ENCODE peak calls at places on chromosomes 11 and 22, in six cellular contexts. One of them, this sample, is unnamed.

GRCh38 chr11:78803995-78804394 is 229.3 kb upstream of the NARS2 start:
- DNase-seq in body of pancreas: no peak
- DNase-seq in NCI-H774: no peak
- DNase-seq in GM12891: no peak
- DNase-seq in dorsolateral prefrontal cortex: no peak
- DNase-seq in activated T-cell treated with anti-CD3 and anti-CD28 coated beads, Interleukin-2, amount 50 U/mL, for 72 hours: no peak
- DNase-seq in this sample: no peak

GRCh38 chr11:12724301-12725046 is 50.3 kb downstream of the TEAD1 start:
- DNase-seq in activated T-cell treated with anti-CD3 and anti-CD28 coated beads, Interleukin-2, amount 50 U/mL, for 72 hours: no peak
- DNase-seq in body of pancreas: peak; percentile 77
- DNase-seq in GM12891: no peak
- DNase-seq in dorsolateral prefrontal cortex: no peak
- DNase-seq in NCI-H774: peak; percentile 90
- DNase-seq in this sample: peak; percentile 84

GRCh38 chr11:2991477-2992233 is 474 bp downstream of the NAP1L4 start:
- DNase-seq in body of pancreas: peak; percentile 49
- DNase-seq in GM12891: no peak
- DNase-seq in dorsolateral prefrontal cortex: peak; percentile 34
- DNase-seq in activated T-cell treated with anti-CD3 and anti-CD28 coated beads, Interleukin-2, amount 50 U/mL, for 72 hours: no peak
- DNase-seq in NCI-H774: no peak
- DNase-seq in this sample: no peak

GRCh38 chr11:131331546-131331945 is 38.9 kb upstream of the NTM start:
- DNase-seq in activated T-cell treated with anti-CD3 and anti-CD28 coated beads, Interleukin-2, amount 50 U/mL, for 72 hours: no peak
- DNase-seq in NCI-H774: no peak
- DNase-seq in body of pancreas: no peak
- DNase-seq in GM12891: no peak
- DNase-seq in dorsolateral prefrontal cortex: no peak
- DNase-seq in this sample: peak; percentile 17

GRCh38 chr22:21563912-21564311 is 3.6 kb upstream of the UBE2L3 start:
- DNase-seq in dorsolateral prefrontal cortex: no peak
- DNase-seq in activated T-cell treated with anti-CD3 and anti-CD28 coated beads, Interleukin-2, amount 50 U/mL, for 72 hours: no peak
- DNase-seq in NCI-H774: no peak
- DNase-seq in body of pancreas: no peak
- DNase-seq in GM12891: no peak
- DNase-seq in this sample: no peak

GRCh38 chr11:115765803-115766239 is 261.6 kb upstream of the CADM1 start:
- DNase-seq in body of pancreas: no peak
- DNase-seq in GM12891: no peak
- DNase-seq in activated T-cell treated with anti-CD3 and anti-CD28 coated beads, Interleukin-2, amount 50 U/mL, for 72 hours: no peak
- DNase-seq in NCI-H774: no peak
- DNase-seq in dorsolateral prefrontal cortex: no peak
- DNase-seq in this sample: peak; percentile 6

GRCh38 chr11:8025123-8025522 is 38.0 kb downstream of the EIF3F start:
- DNase-seq in dorsolateral prefrontal cortex: no peak
- DNase-seq in activated T-cell treated with anti-CD3 and anti-CD28 coated beads, Interleukin-2, amount 50 U/mL, for 72 hours: no peak
- DNase-seq in body of pancreas: no peak
- DNase-seq in GM12891: no peak
- DNase-seq in NCI-H774: no peak
- DNase-seq in this sample: no peak

GRCh38 chr11:60343094-60343704 is 16.1 kb downstream of the MS4A6E start:
- DNase-seq in dorsolateral prefrontal cortex: no peak
- DNase-seq in activated T-cell treated with anti-CD3 and anti-CD28 coated beads, Interleukin-2, amount 50 U/mL, for 72 hours: peak; percentile 6
- DNase-seq in NCI-H774: no peak
- DNase-seq in GM12891: no peak
- DNase-seq in body of pancreas: no peak
- DNase-seq in this sample: no peak

GRCh38 chr11:14309425-14310192 is 49.4 kb downstream of the RRAS2 start:
- DNase-seq in dorsolateral prefrontal cortex: no peak
- DNase-seq in NCI-H774: no peak
- DNase-seq in activated T-cell treated with anti-CD3 and anti-CD28 coated beads, Interleukin-2, amount 50 U/mL, for 72 hours: no peak
- DNase-seq in body of pancreas: no peak
- DNase-seq in GM12891: no peak
- DNase-seq in this sample: no peak

GRCh38 chr11:68933605-68934320 is 30.1 kb downstream of the IGHMBP2 start:
- DNase-seq in activated T-cell treated with anti-CD3 and anti-CD28 coated beads, Interleukin-2, amount 50 U/mL, for 72 hours: no peak
- DNase-seq in dorsolateral prefrontal cortex: no peak
- DNase-seq in GM12891: no peak
- DNase-seq in NCI-H774: no peak
- DNase-seq in body of pancreas: no peak
- DNase-seq in this sample: no peak

GRCh38 chr11:134980819-134981710 is 569.0 kb upstream of the B3GAT1 start:
- DNase-seq in activated T-cell treated with anti-CD3 and anti-CD28 coated beads, Interleukin-2, amount 50 U/mL, for 72 hours: no peak
- DNase-seq in body of pancreas: no peak
- DNase-seq in NCI-H774: no peak
- DNase-seq in GM12891: no peak
- DNase-seq in dorsolateral prefrontal cortex: no peak
- DNase-seq in this sample: no peak

GRCh38 chr11:67382481-67383136 is 9.2 kb upstream of the RAD9A start:
- DNase-seq in body of pancreas: peak; percentile 85
- DNase-seq in GM12891: no peak
- DNase-seq in NCI-H774: peak; percentile 53
- DNase-seq in activated T-cell treated with anti-CD3 and anti-CD28 coated beads, Interleukin-2, amount 50 U/mL, for 72 hours: peak; percentile 81
- DNase-seq in dorsolateral prefrontal cortex: peak; percentile 86
- DNase-seq in this sample: no peak

GRCh38 chr22:37088750-37089408 is 20.6 kb downstream of the TMPRSS6 start:
- DNase-seq in body of pancreas: no peak
- DNase-seq in activated T-cell treated with anti-CD3 and anti-CD28 coated beads, Interleukin-2, amount 50 U/mL, for 72 hours: no peak
- DNase-seq in dorsolateral prefrontal cortex: no peak
- DNase-seq in NCI-H774: no peak
- DNase-seq in GM12891: no peak
- DNase-seq in this sample: no peak

GRCh38 chr22:42300286-42301071 is 30.0 kb upstream of the TCF20 start:
- DNase-seq in GM12891: peak; percentile 81
- DNase-seq in activated T-cell treated with anti-CD3 and anti-CD28 coated beads, Interleukin-2, amount 50 U/mL, for 72 hours: peak; percentile 58
- DNase-seq in NCI-H774: no peak
- DNase-seq in body of pancreas: no peak
- DNase-seq in dorsolateral prefrontal cortex: no peak
- DNase-seq in this sample: no peak

GRCh38 chr22:27116295-27116694 is 458.9 kb downstream of the MIAT start:
- DNase-seq in NCI-H774: no peak
- DNase-seq in activated T-cell treated with anti-CD3 and anti-CD28 coated beads, Interleukin-2, amount 50 U/mL, for 72 hours: no peak
- DNase-seq in dorsolateral prefrontal cortex: no peak
- DNase-seq in GM12891: no peak
- DNase-seq in body of pancreas: no peak
- DNase-seq in this sample: peak; percentile 40

GRCh38 chr11:36702330-36703054 is 104.5 kb upstream of the RAG2 start:
- DNase-seq in GM12891: peak; percentile 29
- DNase-seq in dorsolateral prefrontal cortex: peak; percentile 30
- DNase-seq in NCI-H774: peak; percentile 36
- DNase-seq in body of pancreas: peak; percentile 42
- DNase-seq in activated T-cell treated with anti-CD3 and anti-CD28 coated beads, Interleukin-2, amount 50 U/mL, for 72 hours: no peak
- DNase-seq in this sample: peak; percentile 62

GRCh38 chr11:19889531-19889930 is 176.9 kb downstream of the NAV2 start:
- DNase-seq in body of pancreas: no peak
- DNase-seq in activated T-cell treated with anti-CD3 and anti-CD28 coated beads, Interleukin-2, amount 50 U/mL, for 72 hours: no peak
- DNase-seq in dorsolateral prefrontal cortex: no peak
- DNase-seq in GM12891: no peak
- DNase-seq in NCI-H774: no peak
- DNase-seq in this sample: no peak

GRCh38 chr11:66691311-66691980 is 13.8 kb upstream of the RBM4B start:
- DNase-seq in GM12891: no peak
- DNase-seq in activated T-cell treated with anti-CD3 and anti-CD28 coated beads, Interleukin-2, amount 50 U/mL, for 72 hours: no peak
- DNase-seq in dorsolateral prefrontal cortex: no peak
- DNase-seq in NCI-H774: no peak
- DNase-seq in body of pancreas: no peak
- DNase-seq in this sample: no peak

GRCh38 chr11:119741369-119742262 is 12.6 kb upstream of the NECTIN1 start:
- DNase-seq in body of pancreas: peak; percentile 47
- DNase-seq in dorsolateral prefrontal cortex: peak; percentile 62
- DNase-seq in NCI-H774: no peak
- DNase-seq in GM12891: peak; percentile 86
- DNase-seq in activated T-cell treated with anti-CD3 and anti-CD28 coated beads, Interleukin-2, amount 50 U/mL, for 72 hours: peak; percentile 72
- DNase-seq in this sample: no peak

GRCh38 chr11:131534611-131535010 is 164.2 kb downstream of the NTM start:
- DNase-seq in dorsolateral prefrontal cortex: peak; percentile 68
- DNase-seq in activated T-cell treated with anti-CD3 and anti-CD28 coated beads, Interleukin-2, amount 50 U/mL, for 72 hours: no peak
- DNase-seq in body of pancreas: no peak
- DNase-seq in GM12891: no peak
- DNase-seq in NCI-H774: no peak
- DNase-seq in this sample: no peak

GRCh38 chr11:69220581-69221051 is 64.9 kb downstream of the SMIM38 start:
- DNase-seq in GM12891: no peak
- DNase-seq in body of pancreas: peak; percentile 57
- DNase-seq in NCI-H774: no peak
- DNase-seq in activated T-cell treated with anti-CD3 and anti-CD28 coated beads, Interleukin-2, amount 50 U/mL, for 72 hours: no peak
- DNase-seq in dorsolateral prefrontal cortex: no peak
- DNase-seq in this sample: no peak

GRCh38 chr11:94768602-94769511 is 701 bp downstream of the AMOTL1 start:
- DNase-seq in NCI-H774: peak; percentile 26
- DNase-seq in activated T-cell treated with anti-CD3 and anti-CD28 coated beads, Interleukin-2, amount 50 U/mL, for 72 hours: peak; percentile 23
- DNase-seq in dorsolateral prefrontal cortex: no peak
- DNase-seq in GM12891: peak; percentile 18
- DNase-seq in body of pancreas: peak; percentile 62
- DNase-seq in this sample: no peak

GRCh38 chr11:134372536-134372935 is 39.5 kb downstream of the B3GAT1 start:
- DNase-seq in activated T-cell treated with anti-CD3 and anti-CD28 coated beads, Interleukin-2, amount 50 U/mL, for 72 hours: no peak
- DNase-seq in GM12891: no peak
- DNase-seq in NCI-H774: no peak
- DNase-seq in body of pancreas: no peak
- DNase-seq in dorsolateral prefrontal cortex: no peak
- DNase-seq in this sample: no peak

GRCh38 chr22:23570681-23571080 is 9.4 kb downstream of the IGLL1 start:
- DNase-seq in GM12891: no peak
- DNase-seq in dorsolateral prefrontal cortex: no peak
- DNase-seq in activated T-cell treated with anti-CD3 and anti-CD28 coated beads, Interleukin-2, amount 50 U/mL, for 72 hours: no peak
- DNase-seq in NCI-H774: no peak
- DNase-seq in body of pancreas: no peak
- DNase-seq in this sample: no peak

GRCh38 chr11:61587541-61587941 is 6.7 kb upstream of the SYT7 start:
- DNase-seq in NCI-H774: peak; percentile 20
- DNase-seq in body of pancreas: peak; percentile 62
- DNase-seq in activated T-cell treated with anti-CD3 and anti-CD28 coated beads, Interleukin-2, amount 50 U/mL, for 72 hours: peak; percentile 22
- DNase-seq in GM12891: no peak
- DNase-seq in dorsolateral prefrontal cortex: no peak
- DNase-seq in this sample: no peak

GRCh38 chr11:1852885-1853284 is at the start of gene LSP1:
- DNase-seq in body of pancreas: no peak
- DNase-seq in NCI-H774: no peak
- DNase-seq in GM12891: peak; percentile 94
- DNase-seq in activated T-cell treated with anti-CD3 and anti-CD28 coated beads, Interleukin-2, amount 50 U/mL, for 72 hours: peak; percentile 90
- DNase-seq in dorsolateral prefrontal cortex: no peak
- DNase-seq in this sample: no peak

GRCh38 chr11:9765320-9766101 is 101.6 kb downstream of the SWAP70 start:
- DNase-seq in NCI-H774: no peak
- DNase-seq in activated T-cell treated with anti-CD3 and anti-CD28 coated beads, Interleukin-2, amount 50 U/mL, for 72 hours: no peak
- DNase-seq in GM12891: no peak
- DNase-seq in dorsolateral prefrontal cortex: peak; percentile 2
- DNase-seq in body of pancreas: peak; percentile 27
- DNase-seq in this sample: no peak

GRCh38 chr11:1876361-1877063 is 15.2 kb downstream of the PRR33 start:
- DNase-seq in body of pancreas: peak; percentile 59
- DNase-seq in GM12891: peak; percentile 63
- DNase-seq in dorsolateral prefrontal cortex: no peak
- DNase-seq in NCI-H774: no peak
- DNase-seq in activated T-cell treated with anti-CD3 and anti-CD28 coated beads, Interleukin-2, amount 50 U/mL, for 72 hours: peak; percentile 42
- DNase-seq in this sample: no peak

GRCh38 chr11:75734491-75735180 is 17.0 kb downstream of the MOGAT2 start:
- DNase-seq in activated T-cell treated with anti-CD3 and anti-CD28 coated beads, Interleukin-2, amount 50 U/mL, for 72 hours: no peak
- DNase-seq in NCI-H774: no peak
- DNase-seq in dorsolateral prefrontal cortex: no peak
- DNase-seq in body of pancreas: no peak
- DNase-seq in GM12891: no peak
- DNase-seq in this sample: no peak

GRCh38 chr11:47551086-47551485 is 1.8 kb downstream of the CELF1 start:
- DNase-seq in dorsolateral prefrontal cortex: no peak
- DNase-seq in body of pancreas: no peak
- DNase-seq in activated T-cell treated with anti-CD3 and anti-CD28 coated beads, Interleukin-2, amount 50 U/mL, for 72 hours: no peak
- DNase-seq in GM12891: no peak
- DNase-seq in NCI-H774: no peak
- DNase-seq in this sample: no peak

GRCh38 chr22:46894081-46894671 is 131.7 kb downstream of the TBC1D22A start:
- DNase-seq in activated T-cell treated with anti-CD3 and anti-CD28 coated beads, Interleukin-2, amount 50 U/mL, for 72 hours: no peak
- DNase-seq in body of pancreas: no peak
- DNase-seq in GM12891: no peak
- DNase-seq in dorsolateral prefrontal cortex: peak; percentile 38
- DNase-seq in NCI-H774: no peak
- DNase-seq in this sample: no peak

GRCh38 chr11:65588199-65589054 is 7.2 kb downstream of the KCNK7 start:
- DNase-seq in NCI-H774: peak; percentile 2
- DNase-seq in dorsolateral prefrontal cortex: no peak
- DNase-seq in GM12891: peak; percentile 97
- DNase-seq in body of pancreas: peak; percentile 78
- DNase-seq in activated T-cell treated with anti-CD3 and anti-CD28 coated beads, Interleukin-2, amount 50 U/mL, for 72 hours: peak; percentile 90
- DNase-seq in this sample: no peak

GRCh38 chr11:44909557-44909956 is 41.1 kb downstream of the TP53I11 start:
- DNase-seq in GM12891: no peak
- DNase-seq in NCI-H774: no peak
- DNase-seq in dorsolateral prefrontal cortex: no peak
- DNase-seq in body of pancreas: no peak
- DNase-seq in activated T-cell treated with anti-CD3 and anti-CD28 coated beads, Interleukin-2, amount 50 U/mL, for 72 hours: no peak
- DNase-seq in this sample: no peak

GRCh38 chr22:41668971-41669911 is 19.4 kb downstream of the SNU13 start:
- DNase-seq in activated T-cell treated with anti-CD3 and anti-CD28 coated beads, Interleukin-2, amount 50 U/mL, for 72 hours: no peak
- DNase-seq in NCI-H774: no peak
- DNase-seq in GM12891: no peak
- DNase-seq in body of pancreas: no peak
- DNase-seq in dorsolateral prefrontal cortex: no peak
- DNase-seq in this sample: no peak

This sample was measured in LNCaP clone FGC.